ENCODE peak calls at places on chromosomes 3 and 15, in nine cellular contexts. T is AG04450, O is ascending aorta, P is A549, F is IMR-90, B is heart right ventricle, W is BJ, G is pancreas, I is foreskin fibroblast. A is an unnamed sample.

GRCh38 chr3:150975992-150976368 is 3.5 kb upstream of the CLRN1 start:
- DNase-seq in W (no peak), P (no peak), G (no peak), F (no peak), T (no peak), O (no peak), B (no peak), I (no peak), A (no peak)

GRCh38 chr3:78116874-78117273 is 1077.0 kb downstream of the ROBO2 start:
- DNase-seq in F (no peak), T (no peak), W (no peak), O (no peak), P (no peak), I (peak), B (no peak), G (no peak), A (no peak)

GRCh38 chr3:119558528-119559339 is 680 bp downstream of the CD80 start:
- DNase-seq in O (no peak), W (no peak), F (no peak), B (no peak), T (no peak), G (no peak), P (no peak), I (no peak), A (no peak)

GRCh38 chr3:67200618-67201017 is 202.5 kb downstream of the KBTBD8 start:
- DNase-seq in O (no peak), P (no peak), F (no peak), I (no peak), W (no peak), G (no peak), B (no peak), T (no peak), A (no peak)

GRCh38 chr3:9769426-9770275 is at the start of gene CAMK1:
- DNase-seq in B (peak), T (no peak), G (peak), F (peak), P (peak), O (peak), I (peak), W (peak), A (peak)

GRCh38 chr3:29181149-29181780 is 99.6 kb upstream of the RBMS3 start:
- DNase-seq in O (no peak), B (no peak), I (no peak), F (no peak), W (no peak), G (no peak), P (no peak), T (no peak), A (no peak)

GRCh38 chr3:137509354-137510045 is 254.6 kb upstream of the SOX14 start:
- DNase-seq in P (no peak), F (no peak), B (no peak), G (no peak), O (no peak), I (no peak), W (no peak), T (no peak), A (no peak)

GRCh38 chr15:49978171-49978570 is 140.9 kb downstream of the ATP8B4 start:
- DNase-seq in G (no peak), P (no peak), F (no peak), O (no peak), B (no peak), W (no peak), I (no peak), T (no peak), A (no peak)

GRCh38 chr3:5197470-5198312 is 10.2 kb downstream of the EDEM1 start:
- DNase-seq in P (no peak), T (no peak), W (peak), G (no peak), I (peak), O (no peak), B (no peak), F (peak), A (no peak)

GRCh38 chr15:75578206-75578947 is 738 bp downstream of the PTPN9 start:
- DNase-seq in P (no peak), G (peak), W (no peak), O (no peak), T (no peak), I (peak), F (no peak), B (no peak), A (no peak)

GRCh38 chr3:138426211-138426610 is 8.2 kb upstream of the ESYT3 start:
- DNase-seq in I (peak), W (no peak), B (no peak), F (peak), T (no peak), G (no peak), O (no peak), P (no peak), A (no peak)

GRCh38 chr3:127929818-127930217 is 14.8 kb downstream of the KBTBD12 start:
- DNase-seq in W (no peak), P (no peak), I (no peak), F (no peak), G (no peak), O (no peak), T (no peak), B (no peak), A (no peak)

GRCh38 chr3:184354121-184354728 is 7.2 kb downstream of the CLCN2 start:
- DNase-seq in T (no peak), P (peak), G (peak), F (no peak), W (no peak), O (no peak), B (no peak), I (peak), A (no peak)

GRCh38 chr3:194484614-194485013 is 2.2 kb downstream of the ATP13A3 start:
- DNase-seq in P (no peak), I (no peak), G (no peak), B (no peak), F (no peak), O (no peak), W (no peak), T (no peak), A (no peak)

GRCh38 chr15:38069506-38069905 is 135.1 kb downstream of the TMCO5A start:
- DNase-seq in B (peak), T (no peak), I (peak), F (peak), O (peak), G (no peak), P (peak), W (peak), A (no peak)

GRCh38 chr3:149009732-149010131 is 18.4 kb downstream of the GYG1 start:
- DNase-seq in F (peak), W (no peak), T (no peak), G (no peak), B (no peak), P (no peak), I (peak), O (no peak), A (no peak)

GRCh38 chr3:150635526-150635925 is 32.4 kb downstream of the SELENOT start:
- DNase-seq in G (no peak), T (no peak), F (no peak), B (no peak), P (no peak), W (no peak), O (no peak), I (no peak), A (no peak)

GRCh38 chr3:196948442-196949365 is 6.4 kb upstream of the NCBP2 start:
- DNase-seq in W (no peak), G (no peak), O (no peak), B (no peak), T (no peak), I (peak), F (no peak), P (no peak), A (no peak)

GRCh38 chr3:154862265-154862664 is 217.9 kb upstream of the MME start:
- DNase-seq in B (no peak), P (no peak), I (peak), F (peak), W (peak), O (no peak), G (no peak), T (peak), A (no peak)

GRCh38 chr3:81339040-81339845 is 422.2 kb downstream of the GBE1 start:
- DNase-seq in W (no peak), T (no peak), O (no peak), G (no peak), B (no peak), F (peak), I (peak), P (peak), A (no peak)

GRCh38 chr3:66393486-66394260 is 107.1 kb downstream of the LRIG1 start:
- DNase-seq in T (no peak), G (no peak), I (no peak), F (peak), B (no peak), P (no peak), O (peak), W (no peak), A (peak)

GRCh38 chr15:66456211-66456610 is 41.4 kb downstream of the SNAPC5 start:
- DNase-seq in W (no peak), B (no peak), O (no peak), F (peak), G (no peak), I (peak), T (no peak), P (no peak), A (no peak)

GRCh38 chr15:26721231-26721630 is 51.6 kb downstream of the GABRB3 start:
- DNase-seq in W (no peak), F (no peak), I (no peak), T (no peak), G (no peak), O (no peak), B (no peak), P (no peak), A (no peak)
- H3K4me3 ChIP-seq in W (no peak), F (no peak), I (no peak), T (no peak), G (no peak), O (no peak), B (no peak), P (no peak), A (no peak)

DNA sequence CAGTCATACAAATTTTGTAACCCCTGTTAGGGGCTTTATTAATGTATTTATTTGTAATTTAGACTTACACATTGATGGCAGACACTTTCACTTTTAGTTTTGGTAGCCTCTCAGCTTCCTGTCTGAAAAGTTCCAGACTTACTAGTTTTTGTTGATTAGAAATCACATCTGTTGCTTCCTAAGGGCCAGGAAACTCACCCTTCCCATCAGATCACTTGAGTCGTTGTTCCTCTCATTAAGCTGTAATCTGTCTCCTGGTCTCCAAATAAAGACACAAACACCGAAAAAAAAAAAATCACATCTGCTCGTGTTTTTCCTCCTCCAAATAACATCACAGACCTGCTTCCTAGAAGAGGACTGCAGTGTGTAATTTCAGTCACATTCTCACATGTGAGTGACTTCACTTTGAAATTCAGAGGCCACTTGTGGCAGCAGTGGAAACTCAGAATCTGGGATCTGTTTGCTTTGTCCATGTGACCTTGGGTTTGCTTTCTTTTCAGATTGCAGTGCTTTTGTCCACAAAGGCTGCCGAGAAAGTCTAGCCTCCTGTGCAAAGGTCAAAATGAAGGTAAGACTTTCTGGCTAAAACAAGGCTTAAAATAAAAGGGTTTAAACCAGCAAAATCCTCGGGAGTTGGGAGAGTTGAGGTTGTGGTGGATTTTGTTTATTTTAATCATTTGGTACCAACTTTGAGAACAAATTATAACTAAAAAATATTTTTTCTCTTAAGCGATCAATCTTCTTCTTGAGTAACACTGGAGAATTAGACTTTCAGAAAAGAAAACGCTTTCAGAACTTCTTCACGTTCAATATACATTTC is 87.0 kb downstream of the KLHL25 start:
- DNase-seq in W (no peak), O (no peak), I (peak), P (no peak), F (peak), B (peak), G (peak), T (no peak), A (no peak)
- H3K4me3 ChIP-seq in W (peak), O (no peak), I (peak), P (peak), F (peak), B (peak), G (no peak), T (peak), A (peak)

DNA sequence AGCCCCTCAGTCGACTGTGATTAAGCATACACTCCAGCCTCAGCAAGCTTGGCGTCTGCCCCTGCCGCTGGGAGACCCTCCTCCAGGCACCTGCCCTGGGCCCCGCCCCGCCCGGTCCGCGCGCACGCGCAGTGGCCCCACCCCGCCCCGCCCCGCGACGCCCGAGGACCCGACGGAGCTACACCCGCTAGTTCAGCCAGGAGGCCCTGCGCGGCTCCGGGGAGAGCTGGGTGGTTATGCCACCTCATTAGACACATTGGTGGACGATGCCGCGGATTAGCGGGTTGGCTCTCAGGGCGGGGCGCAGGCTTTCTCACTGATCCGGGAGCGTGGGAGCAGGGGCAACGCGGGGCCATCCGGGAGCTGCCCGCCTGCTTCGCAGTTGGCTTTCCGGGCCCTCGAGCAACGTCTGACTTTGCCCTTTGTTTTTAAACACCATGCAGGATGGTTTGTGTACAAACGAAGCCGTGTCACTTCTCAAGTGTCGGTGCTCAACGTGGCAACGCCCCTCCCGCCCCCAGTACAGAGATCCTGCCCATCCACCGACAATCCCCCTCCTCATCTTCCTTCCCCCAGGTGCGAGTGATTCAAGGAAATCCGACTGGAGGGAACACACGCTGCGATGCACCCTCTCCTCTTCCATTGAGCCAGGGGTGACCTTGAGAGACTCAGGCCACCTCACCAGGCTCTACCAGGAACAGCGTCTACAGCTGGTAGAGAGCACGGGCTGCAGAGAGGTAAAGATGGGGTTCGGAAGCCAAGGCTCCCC is 109.3 kb downstream of the SHQ1 start:
- DNase-seq in B (no peak), W (no peak), P (peak), O (no peak), T (no peak), G (peak), F (no peak), I (peak), A (no peak)
- H3K4me3 ChIP-seq in B (peak), W (peak), P (peak), O (peak), T (peak), G (peak), F (peak), I (peak), A (peak)

DNA sequence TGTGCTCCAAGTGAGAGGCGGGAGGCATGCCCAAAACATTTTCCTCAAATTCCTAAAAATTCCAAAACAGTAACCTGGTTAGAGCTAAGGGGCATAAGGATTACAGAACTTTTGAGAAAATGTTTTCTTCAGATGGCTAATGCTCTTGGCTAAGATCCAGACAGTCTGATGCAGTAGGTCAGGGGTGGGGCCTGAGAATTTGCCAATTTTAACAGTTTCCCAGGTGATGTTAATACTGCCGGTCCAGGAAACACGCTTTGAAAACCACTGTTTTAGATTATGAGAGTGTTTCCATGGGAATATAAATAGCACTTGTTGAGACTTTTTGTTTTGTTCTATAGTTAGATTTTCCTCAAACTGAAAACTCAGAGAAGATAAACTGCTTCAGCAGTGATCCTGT is 71.7 kb upstream of the ACP3 start:
- DNase-seq in G (no peak), W (no peak), I (peak), T (no peak), B (no peak), O (no peak), P (no peak), F (no peak), A (no peak)
- H3K4me3 ChIP-seq in G (no peak), W (no peak), I (no peak), T (no peak), B (no peak), O (no peak), P (no peak), F (no peak), A (no peak)

GRCh38 chr15:99507016-99507731 is 58.6 kb upstream of the MEF2A start:
- DNase-seq in T (peak), P (no peak), W (no peak), B (peak), G (no peak), O (no peak), F (peak), I (peak), A (no peak)
- H3K4me3 ChIP-seq in T (no peak), P (no peak), W (no peak), B (no peak), G (no peak), O (peak), F (no peak), I (no peak), A (peak)

GRCh38 chr15:88803241-88803919 is at the start of gene ACAN:
- DNase-seq in W (no peak), G (no peak), O (peak), T (no peak), F (no peak), I (no peak), P (no peak), B (no peak), A (no peak)

GRCh38 chr15:88804257-88804656 is 1.0 kb downstream of the ACAN start:
- DNase-seq in T (no peak), B (no peak), W (no peak), F (no peak), P (no peak), G (no peak), O (no peak), I (no peak), A (no peak)

GRCh38 chr15:88805031-88805780 is 2.0 kb downstream of the ACAN start:
- DNase-seq in P (no peak), W (no peak), I (no peak), T (no peak), B (no peak), F (no peak), O (no peak), G (no peak), A (no peak)

GRCh38 chr15:88802991-88803240 is 320 bp upstream of the ACAN start:
- DNase-seq in F (no peak), P (no peak), I (peak), W (no peak), G (no peak), B (no peak), O (no peak), T (no peak), A (no peak)

DNA sequence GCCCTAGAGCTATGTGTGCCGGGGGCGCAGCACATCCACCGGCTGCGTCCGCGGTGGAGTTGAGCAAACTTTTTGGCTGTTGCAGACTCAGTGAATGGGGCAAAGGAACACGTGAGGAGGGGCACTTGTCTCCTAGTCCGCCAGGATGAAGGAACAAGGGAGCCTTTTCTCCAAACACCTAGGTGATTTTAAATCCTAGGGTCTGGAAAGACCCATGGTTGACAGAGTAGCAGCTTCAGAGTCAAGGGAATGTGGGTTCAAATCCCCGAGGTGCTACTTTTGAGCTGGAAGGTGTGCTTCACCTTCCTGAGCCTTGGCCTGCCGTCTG is 648 bp downstream of the ACAN start:
- DNase-seq in O (no peak), T (no peak), B (no peak), G (no peak), I (no peak), P (no peak), F (no peak), W (no peak), A (no peak)
- H3K4me3 ChIP-seq in O (peak), T (no peak), B (no peak), G (no peak), I (no peak), P (peak), F (no peak), W (no peak), A (peak)

GRCh38 chr15:56969265-56969895 is 50.9 kb downstream of the TCF12 start:
- DNase-seq in W (no peak), G (no peak), P (no peak), B (no peak), T (no peak), I (no peak), F (no peak), O (no peak), A (no peak)
- H3K4me3 ChIP-seq in W (no peak), G (no peak), P (no peak), B (no peak), T (no peak), I (no peak), F (no peak), O (no peak), A (no peak)

GRCh38 chr3:23161308-23161707 is 41.8 kb upstream of the UBE2E2 start:
- DNase-seq in G (no peak), O (no peak), F (no peak), P (no peak), I (peak), W (no peak), T (no peak), B (no peak), A (no peak)
- H3K4me3 ChIP-seq in G (no peak), O (no peak), F (no peak), P (no peak), I (no peak), W (no peak), T (no peak), B (no peak), A (no peak)

DNA sequence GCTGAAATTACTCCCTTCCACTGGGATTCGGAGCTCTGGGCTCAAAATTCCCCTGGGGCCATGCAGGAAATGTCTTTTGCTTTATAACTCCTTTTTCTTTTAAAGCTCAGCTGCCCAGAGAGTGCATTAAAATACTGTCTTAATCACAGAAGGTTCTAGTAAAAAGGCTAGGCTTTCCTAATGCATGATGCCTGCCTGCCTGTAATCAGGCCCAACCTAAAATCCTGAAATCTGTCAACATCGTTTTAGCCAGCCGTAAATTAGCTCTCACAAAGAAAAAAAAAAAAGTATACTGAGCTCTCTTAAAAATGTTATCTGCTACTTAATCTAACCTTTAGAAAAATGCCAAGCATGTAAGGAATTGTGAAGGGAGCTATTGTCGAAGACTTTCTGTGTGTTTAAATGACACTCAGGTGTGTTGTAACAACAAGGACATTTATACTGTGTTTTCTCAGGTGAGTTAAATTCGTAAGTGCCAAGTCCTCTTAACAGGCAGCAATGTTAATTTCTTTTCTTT is 26.4 kb downstream of the RARB start:
- DNase-seq in B (no peak), W (peak), T (no peak), I (no peak), O (no peak), F (no peak), G (no peak), P (no peak), A (no peak)
- H3K4me3 ChIP-seq in B (peak), W (no peak), T (no peak), I (no peak), O (no peak), F (no peak), G (no peak), P (no peak), A (peak)

GRCh38 chr3:171349392-171349791 is 110.8 kb downstream of the TNIK start:
- DNase-seq in I (peak), W (peak), O (no peak), G (no peak), B (no peak), P (no peak), F (peak), T (no peak), A (no peak)
- H3K4me3 ChIP-seq in I (no peak), W (no peak), O (no peak), G (no peak), B (no peak), P (no peak), F (no peak), T (no peak), A (no peak)

A was measured in coronary artery.